ENCODE peak calls at places on chromosomes 4 and X, in nine cellular contexts. One of them, this sample, is unnamed.

GRCh38 chr4:94559351-94559806 is 107.6 kb downstream of the PDLIM5 start:
- DNase-seq in stimulated activated naive B cell treated with anti-CD40 and anti-IgM and Interleukin-4, amounts not matched to agents 10 μg/mL and 1 μg/mL and 100 μg/mL, for 72 hours: no peak
- DNase-seq in T-helper 17 cell: no peak
- DNase-seq in stimulated activated CD8-positive, alpha-beta memory T cell treated with anti-CD3 and anti-CD28 coated beads, Interleukin-7, amount 100 ng/mL, for 1 hour: no peak
- DNase-seq in WERI-Rb-1: no peak
- DNase-seq in transverse colon: no peak
- DNase-seq in MG63: no peak
- DNase-seq in amygdala: no peak
- DNase-seq in activated T-cell treated with anti-CD3 and anti-CD28 coated beads, Interleukin-2, amount 50 U/mL, for 4 hours: no peak
- DNase-seq in this sample: peak; percentile 84

GRCh38 chrX:110146521-110146920 is 143.6 kb downstream of the TMEM164 start:
- DNase-seq in stimulated activated naive B cell treated with anti-CD40 and anti-IgM and Interleukin-4, amounts not matched to agents 10 μg/mL and 1 μg/mL and 100 μg/mL, for 72 hours: peak; percentile 8
- DNase-seq in T-helper 17 cell: no peak
- DNase-seq in stimulated activated CD8-positive, alpha-beta memory T cell treated with anti-CD3 and anti-CD28 coated beads, Interleukin-7, amount 100 ng/mL, for 1 hour: no peak
- DNase-seq in WERI-Rb-1: peak; percentile 12
- DNase-seq in transverse colon: peak; percentile 35
- DNase-seq in MG63: no peak
- DNase-seq in amygdala: no peak
- DNase-seq in activated T-cell treated with anti-CD3 and anti-CD28 coated beads, Interleukin-2, amount 50 U/mL, for 4 hours: peak; percentile 6
- DNase-seq in this sample: peak; percentile 75

GRCh38 chrX:155048997-155049619 is 21.8 kb downstream of the CMC4 start:
- DNase-seq in stimulated activated naive B cell treated with anti-CD40 and anti-IgM and Interleukin-4, amounts not matched to agents 10 μg/mL and 1 μg/mL and 100 μg/mL, for 72 hours: no peak
- DNase-seq in T-helper 17 cell: peak; percentile 26
- DNase-seq in stimulated activated CD8-positive, alpha-beta memory T cell treated with anti-CD3 and anti-CD28 coated beads, Interleukin-7, amount 100 ng/mL, for 1 hour: no peak
- DNase-seq in WERI-Rb-1: peak; percentile 77
- DNase-seq in transverse colon: peak; percentile 55
- DNase-seq in MG63: peak; percentile 12
- DNase-seq in amygdala: peak; percentile 4
- DNase-seq in activated T-cell treated with anti-CD3 and anti-CD28 coated beads, Interleukin-2, amount 50 U/mL, for 4 hours: peak; percentile 40
- DNase-seq in this sample: peak; percentile 57

GRCh38 chrX:152915541-152916241 is 17.8 kb downstream of the ZNF185 start:
- DNase-seq in stimulated activated naive B cell treated with anti-CD40 and anti-IgM and Interleukin-4, amounts not matched to agents 10 μg/mL and 1 μg/mL and 100 μg/mL, for 72 hours: peak; percentile 20
- DNase-seq in T-helper 17 cell: no peak
- DNase-seq in stimulated activated CD8-positive, alpha-beta memory T cell treated with anti-CD3 and anti-CD28 coated beads, Interleukin-7, amount 100 ng/mL, for 1 hour: no peak
- DNase-seq in WERI-Rb-1: peak; percentile 72
- DNase-seq in transverse colon: no peak
- DNase-seq in MG63: peak; percentile 45
- DNase-seq in amygdala: no peak
- DNase-seq in activated T-cell treated with anti-CD3 and anti-CD28 coated beads, Interleukin-2, amount 50 U/mL, for 4 hours: no peak
- DNase-seq in this sample: peak; percentile 37

GRCh38 chr4:21815651-21816050 is 132.9 kb downstream of the KCNIP4 start:
- DNase-seq in stimulated activated naive B cell treated with anti-CD40 and anti-IgM and Interleukin-4, amounts not matched to agents 10 μg/mL and 1 μg/mL and 100 μg/mL, for 72 hours: no peak
- DNase-seq in T-helper 17 cell: no peak
- DNase-seq in stimulated activated CD8-positive, alpha-beta memory T cell treated with anti-CD3 and anti-CD28 coated beads, Interleukin-7, amount 100 ng/mL, for 1 hour: no peak
- DNase-seq in WERI-Rb-1: no peak
- DNase-seq in transverse colon: no peak
- DNase-seq in MG63: no peak
- DNase-seq in amygdala: no peak
- DNase-seq in activated T-cell treated with anti-CD3 and anti-CD28 coated beads, Interleukin-2, amount 50 U/mL, for 4 hours: no peak
- DNase-seq in this sample: no peak

GRCh38 chr4:1460967-1461868 is 55.0 kb upstream of the NKX1-1 start:
- DNase-seq in stimulated activated naive B cell treated with anti-CD40 and anti-IgM and Interleukin-4, amounts not matched to agents 10 μg/mL and 1 μg/mL and 100 μg/mL, for 72 hours: no peak
- DNase-seq in T-helper 17 cell: no peak
- DNase-seq in stimulated activated CD8-positive, alpha-beta memory T cell treated with anti-CD3 and anti-CD28 coated beads, Interleukin-7, amount 100 ng/mL, for 1 hour: no peak
- DNase-seq in WERI-Rb-1: peak; percentile 9
- DNase-seq in transverse colon: no peak
- DNase-seq in MG63: no peak
- DNase-seq in amygdala: no peak
- DNase-seq in activated T-cell treated with anti-CD3 and anti-CD28 coated beads, Interleukin-2, amount 50 U/mL, for 4 hours: no peak
- DNase-seq in this sample: no peak

GRCh38 chr4:157713342-157713741 is 459.5 kb downstream of the GASK1B start:
- DNase-seq in stimulated activated naive B cell treated with anti-CD40 and anti-IgM and Interleukin-4, amounts not matched to agents 10 μg/mL and 1 μg/mL and 100 μg/mL, for 72 hours: no peak
- DNase-seq in T-helper 17 cell: no peak
- DNase-seq in stimulated activated CD8-positive, alpha-beta memory T cell treated with anti-CD3 and anti-CD28 coated beads, Interleukin-7, amount 100 ng/mL, for 1 hour: no peak
- DNase-seq in WERI-Rb-1: peak; percentile 63
- DNase-seq in transverse colon: no peak
- DNase-seq in MG63: peak; percentile 36
- DNase-seq in amygdala: no peak
- DNase-seq in activated T-cell treated with anti-CD3 and anti-CD28 coated beads, Interleukin-2, amount 50 U/mL, for 4 hours: no peak
- DNase-seq in this sample: no peak

GRCh38 chr4:15577508-15577907 is 77.6 kb downstream of the FBXL5 start:
- DNase-seq in stimulated activated naive B cell treated with anti-CD40 and anti-IgM and Interleukin-4, amounts not matched to agents 10 μg/mL and 1 μg/mL and 100 μg/mL, for 72 hours: no peak
- DNase-seq in T-helper 17 cell: no peak
- DNase-seq in stimulated activated CD8-positive, alpha-beta memory T cell treated with anti-CD3 and anti-CD28 coated beads, Interleukin-7, amount 100 ng/mL, for 1 hour: no peak
- DNase-seq in WERI-Rb-1: no peak
- DNase-seq in transverse colon: no peak
- DNase-seq in MG63: no peak
- DNase-seq in amygdala: no peak
- DNase-seq in activated T-cell treated with anti-CD3 and anti-CD28 coated beads, Interleukin-2, amount 50 U/mL, for 4 hours: no peak
- DNase-seq in this sample: peak; percentile 70

GRCh38 chr4:100100985-100101384 is 89.3 kb downstream of the DDIT4L start:
- DNase-seq in stimulated activated naive B cell treated with anti-CD40 and anti-IgM and Interleukin-4, amounts not matched to agents 10 μg/mL and 1 μg/mL and 100 μg/mL, for 72 hours: no peak
- DNase-seq in T-helper 17 cell: no peak
- DNase-seq in stimulated activated CD8-positive, alpha-beta memory T cell treated with anti-CD3 and anti-CD28 coated beads, Interleukin-7, amount 100 ng/mL, for 1 hour: no peak
- DNase-seq in WERI-Rb-1: no peak
- DNase-seq in transverse colon: no peak
- DNase-seq in MG63: no peak
- DNase-seq in amygdala: no peak
- DNase-seq in activated T-cell treated with anti-CD3 and anti-CD28 coated beads, Interleukin-2, amount 50 U/mL, for 4 hours: no peak
- DNase-seq in this sample: no peak

This sample was measured in adipocyte.